ENCODE peak calls at places on chromosomes 5 and 9, in ten cellular contexts. E is NCI-H187; W is progenitor cell of endocrine pancreas; S is stimulated activated CD4-positive, alpha-beta T cell treated with anti-CD3 and anti-CD28 coated beads, Interleukin-1b, Interleukin-23, amount 100 ng/mL, for 48 hours; D is DMS153; J is posterior vena cava; A is bronchial epithelial cell; N is HCEC 1CT; X is glutamatergic neuron; U is nephron progenitor cell. P is an unnamed sample.

GRCh38 chr5:50711280-50711679 is 44.8 kb downstream of the PARP8 start:
- DNase-seq in E (no peak), W (no peak), S (peak; percentile 54), D (no peak), J (no peak), A (no peak), N (peak; percentile 20), X (no peak), U (no peak), P (no peak)

GRCh38 chr5:56112526-56113121 is 117.9 kb upstream of the IL6ST start:
- DNase-seq in E (no peak), W (no peak), S (no peak), D (no peak), J (no peak), A (peak; percentile 87), N (no peak), X (no peak), U (no peak), P (no peak)

GRCh38 chr5:90226433-90227099 is 183.0 kb downstream of the CETN3 start:
- DNase-seq in E (no peak), W (no peak), S (no peak), D (no peak), J (no peak), A (no peak), N (no peak), X (no peak), U (no peak), P (no peak)

GRCh38 chr5:54257366-54258118 is 52.8 kb downstream of the ARL15 start:
- DNase-seq in E (no peak), W (no peak), S (no peak), D (peak; percentile 87), J (no peak), A (peak; percentile 38), N (no peak), X (no peak), U (no peak), P (no peak)

GRCh38 chr5:1660037-1660400 is 136.3 kb upstream of the LPCAT1 start:
- DNase-seq in E (no peak), W (no peak), S (no peak), D (no peak), J (no peak), A (no peak), N (no peak), X (no peak), U (no peak), P (no peak)

GRCh38 chr5:28766565-28767158 is 1728.3 kb upstream of the CDH9 start:
- DNase-seq in E (no peak), W (no peak), S (no peak), D (peak; percentile 61), J (no peak), A (peak; percentile 62), N (peak; percentile 69), X (no peak), U (peak; percentile 25), P (peak; percentile 2)

GRCh38 chr9:93154293-93154903 is 20.3 kb upstream of the NINJ1 start:
- DNase-seq in E (no peak), W (peak; percentile 55), S (peak; percentile 52), D (peak; percentile 22), J (no peak), A (no peak), N (peak; percentile 6), X (peak; percentile 77), U (peak; percentile 73), P (peak; percentile 95)

GRCh38 chr5:17720070-17720469 is 85.8 kb downstream of the TAF11L14 start:
- DNase-seq in E (no peak), W (no peak), S (no peak), D (no peak), J (no peak), A (no peak), N (no peak), X (no peak), U (no peak), P (no peak)

GRCh38 chr5:170638051-170638450 is 134.2 kb downstream of the KCNIP1 start:
- DNase-seq in E (no peak), W (no peak), S (no peak), D (no peak), J (no peak), A (no peak), N (no peak), X (no peak), U (no peak), P (no peak)

GRCh38 chr5:75156585-75156984 is 80.1 kb downstream of the ANKRD31 start:
- DNase-seq in E (no peak), W (no peak), S (no peak), D (no peak), J (no peak), A (peak; percentile 12), N (no peak), X (no peak), U (no peak), P (no peak)

GRCh38 chr9:35293381-35293780 is 131.6 kb downstream of the UNC13B start:
- DNase-seq in E (no peak), W (no peak), S (no peak), D (no peak), J (no peak), A (no peak), N (no peak), X (no peak), U (no peak), P (no peak)

GRCh38 chr9:126604706-126605105 is 9.0 kb upstream of the LMX1B start:
- DNase-seq in E (no peak), W (no peak), S (no peak), D (no peak), J (peak; percentile 38), A (no peak), N (no peak), X (no peak), U (no peak), P (peak; percentile 16)

GRCh38 chr5:129541648-129542251 is 81.7 kb downstream of the ADAMTS19 start:
- DNase-seq in E (no peak), W (no peak), S (no peak), D (no peak), J (no peak), A (peak; percentile 66), N (peak; percentile 75), X (no peak), U (no peak), P (no peak)

GRCh38 chr9:120014751-120015235 is 565.2 kb downstream of the CDK5RAP2 start:
- DNase-seq in E (no peak), W (no peak), S (no peak), D (no peak), J (no peak), A (no peak), N (no peak), X (no peak), U (no peak), P (no peak)

GRCh38 chr5:52007230-52007858 is 624.1 kb downstream of the ISL1 start:
- DNase-seq in E (peak; percentile 67), W (no peak), S (no peak), D (peak; percentile 50), J (no peak), A (peak; percentile 51), N (peak; percentile 26), X (no peak), U (peak; percentile 23), P (peak; percentile 12)

GRCh38 chr9:133826289-133827085 is 88.3 kb upstream of the SARDH start:
- DNase-seq in E (no peak), W (no peak), S (no peak), D (no peak), J (no peak), A (no peak), N (no peak), X (peak; percentile 68), U (no peak), P (peak; percentile 76)

GRCh38 chr9:130156672-130157071 is 15.5 kb upstream of the NCS1 start:
- DNase-seq in E (no peak), W (no peak), S (no peak), D (no peak), J (no peak), A (no peak), N (no peak), X (no peak), U (no peak), P (peak; percentile 67)

GRCh38 chr5:11046160-11046559 is 285.1 kb upstream of the DAP start:
- DNase-seq in E (no peak), W (no peak), S (no peak), D (no peak), J (no peak), A (no peak), N (peak; percentile 2), X (no peak), U (peak; percentile 8), P (no peak)

GRCh38 chr9:14348241-14349140 is 34.5 kb upstream of the NFIB start:
- DNase-seq in E (no peak), W (no peak), S (no peak), D (no peak), J (no peak), A (peak; percentile 12), N (no peak), X (no peak), U (peak; percentile 30), P (peak; percentile 72)

GRCh38 chr5:53642006-53642405 is 81.6 kb downstream of the NDUFS4 start:
- DNase-seq in E (no peak), W (no peak), S (no peak), D (no peak), J (no peak), A (peak; percentile 62), N (peak; percentile 37), X (no peak), U (no peak), P (no peak)

GRCh38 chr9:8382266-8382665 is 582.7 kb upstream of the DMAC1 start:
- DNase-seq in E (no peak), W (no peak), S (no peak), D (no peak), J (no peak), A (no peak), N (no peak), X (no peak), U (no peak), P (no peak)

GRCh38 chr5:148443998-148444397 is 60.2 kb downstream of the FBXO38 start:
- DNase-seq in E (no peak), W (peak; percentile 40), S (peak; percentile 24), D (peak; percentile 21), J (no peak), A (peak; percentile 68), N (peak; percentile 49), X (peak; percentile 26), U (peak; percentile 58), P (peak; percentile 53)

GRCh38 chr9:99059074-99059894 is 45.6 kb upstream of the TGFBR1 start:
- DNase-seq in E (no peak), W (no peak), S (no peak), D (no peak), J (no peak), A (no peak), N (no peak), X (no peak), U (no peak), P (no peak)

GRCh38 chr9:95381243-95381642 is 63.7 kb upstream of the FANCC start:
- DNase-seq in E (no peak), W (no peak), S (no peak), D (no peak), J (no peak), A (no peak), N (no peak), X (no peak), U (no peak), P (no peak)

GRCh38 chr9:76528642-76529190 is 69.7 kb downstream of the GCNT1 start:
- DNase-seq in E (no peak), W (no peak), S (no peak), D (no peak), J (no peak), A (no peak), N (no peak), X (no peak), U (no peak), P (no peak)

GRCh38 chr5:72194846-72195245 is 87.6 kb downstream of the MAP1B start:
- DNase-seq in E (no peak), W (no peak), S (peak; percentile 22), D (no peak), J (no peak), A (no peak), N (no peak), X (no peak), U (no peak), P (no peak)

GRCh38 chr5:44919560-44919959 is 110.8 kb downstream of the MRPS30 start:
- DNase-seq in E (no peak), W (no peak), S (no peak), D (no peak), J (no peak), A (no peak), N (peak; percentile 2), X (no peak), U (no peak), P (no peak)

GRCh38 chr9:133477992-133478850 is 678 bp downstream of the SLC2A6 start:
- DNase-seq in E (no peak), W (no peak), S (no peak), D (no peak), J (no peak), A (peak; percentile 23), N (no peak), X (peak; percentile 79), U (peak; percentile 45), P (peak; percentile 85)